ENCODE peak calls at places on chromosome 7, in ten cellular contexts. S is hepatocyte, T is A549, G is MM.1S, B is prostate gland, K is mesendoderm, D is tibial artery, U is lower lobe of right lung, W is ovary, O is PC-3. P is an unnamed sample.

GRCh38 chr7:155338632-155339320 is 41.1 kb downstream of the INSIG1 start:
- DNase-seq in O (no peak), W (no peak), D (no peak), U (no peak), B (no peak), G (no peak), S (no peak), K (no peak), T (no peak), P (no peak)

GRCh38 chr7:158979635-158980351 is 123.4 kb downstream of the DYNC2I1 start:
- DNase-seq in B (no peak), O (no peak), D (no peak), G (no peak), U (no peak), W (no peak), S (no peak), K (no peak), T (no peak), P (no peak)

GRCh38 chr7:36794689-36795088 is 70.4 kb upstream of the AOAH start:
- DNase-seq in D (no peak), U (no peak), B (no peak), O (no peak), K (peak; percentile 23), W (peak; percentile 33), G (peak; percentile 9), T (no peak), S (no peak), P (no peak)

GRCh38 chr7:132035517-132036362 is 479.3 kb upstream of the PODXL start:
- DNase-seq in B (no peak), G (no peak), U (no peak), S (no peak), T (no peak), K (no peak), D (no peak), O (peak; percentile 12), W (no peak), P (no peak)

GRCh38 chr7:116614509-116615285 is 57.3 kb upstream of the MET start:
- DNase-seq in W (no peak), K (no peak), S (no peak), B (no peak), T (no peak), U (no peak), G (no peak), O (no peak), D (no peak), P (no peak)

GRCh38 chr7:49692516-49692915 is 80.9 kb upstream of the VWC2 start:
- DNase-seq in K (no peak), U (no peak), B (no peak), T (no peak), G (peak; percentile 57), S (no peak), D (no peak), O (no peak), W (no peak), P (no peak)

GRCh38 chr7:108007280-108007679 is 4.3 kb upstream of the LAMB1 start:
- DNase-seq in S (no peak), G (no peak), K (no peak), W (no peak), O (no peak), U (no peak), T (no peak), B (no peak), D (no peak), P (no peak)

GRCh38 chr7:95577137-95577536 is 19.2 kb downstream of the PDK4 start:
- DNase-seq in U (no peak), S (no peak), T (peak; percentile 6), D (no peak), G (no peak), B (no peak), K (peak; percentile 93), O (peak; percentile 69), W (no peak), P (no peak)

GRCh38 chr7:32905175-32905662 is 13.7 kb upstream of the KBTBD2 start:
- DNase-seq in G (peak; percentile 56), K (peak; percentile 97), T (no peak), U (peak; percentile 66), W (peak; percentile 46), O (no peak), D (no peak), S (peak; percentile 83), B (no peak), P (peak; percentile 32)

GRCh38 chr7:50119815-50120637 is 27.0 kb upstream of the ZPBP start:
- DNase-seq in B (no peak), G (no peak), T (no peak), S (peak; percentile 8), U (no peak), W (no peak), D (no peak), O (peak; percentile 19), K (peak; percentile 64), P (no peak)

GRCh38 chr7:27163776-27164380 is 1.5 kb downstream of the HOXA9 start:
- DNase-seq in U (no peak), W (peak; percentile 23), S (no peak), K (no peak), B (no peak), D (no peak), T (no peak), G (no peak), O (no peak), P (no peak)
- H3K4me3 ChIP-seq in U (peak overlapping the region; percentile 50), W (peak overlapping the region; percentile 53), S (no peak overlapping the region), K (no peak overlapping the region), B (peak overlapping the region; percentile 61), D (peak overlapping the region; percentile 68), T (no peak overlapping the region), G (no peak overlapping the region), O (peak overlapping the region; percentile 84), P (no peak overlapping the region)

DNA sequence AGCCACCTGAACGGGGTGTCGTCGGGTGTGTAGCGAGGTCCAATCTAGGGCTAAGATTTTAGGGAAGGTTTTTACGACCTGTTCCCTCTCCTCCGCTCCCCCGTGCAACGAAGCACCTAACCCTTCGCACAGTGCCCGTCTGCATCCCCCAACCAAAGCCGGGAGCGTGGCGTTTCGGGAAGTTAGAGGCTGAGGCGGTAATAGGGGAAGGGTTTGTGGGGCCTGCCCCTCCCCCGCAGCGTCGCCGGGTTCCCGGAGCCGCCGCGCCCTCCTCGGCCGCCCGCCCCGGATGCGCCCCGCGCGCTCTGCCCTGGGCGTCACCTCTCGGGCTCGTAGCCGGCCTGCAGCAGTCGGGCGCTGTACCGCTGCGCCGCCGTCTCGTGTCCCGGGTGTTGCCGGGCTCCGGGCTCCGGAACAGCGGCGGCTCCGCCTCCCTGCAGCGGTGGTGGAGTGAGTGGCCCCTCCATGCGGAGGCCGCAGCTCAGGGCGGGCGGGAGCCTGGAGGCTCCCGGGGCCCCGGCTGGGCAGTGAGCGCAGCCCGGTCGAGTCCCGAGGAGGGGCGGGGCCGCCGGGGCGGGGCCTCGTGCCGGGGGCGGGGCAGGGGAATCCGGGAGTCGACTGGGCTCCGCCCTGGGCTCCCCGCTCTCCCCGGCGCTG is at the start of gene IMPDH1:
- DNase-seq in G (peak; percentile 84), D (peak; percentile 85), U (peak; percentile 94), W (peak; percentile 96), T (peak; percentile 93), S (peak; percentile 92), B (peak; percentile 90), O (peak; percentile 71), K (peak; percentile 70), P (peak; percentile 90)
- H3K27ac ChIP-seq in G (no peak within 1 kb of the TSS), D (peak within 1 kb of the TSS; percentile 94), U (peak within 1 kb of the TSS; percentile 98), W (peak within 1 kb of the TSS; percentile 74), T (peak within 1 kb of the TSS; percentile 94), S (peak within 1 kb of the TSS; percentile 90), B (peak within 1 kb of the TSS; percentile 89), O (peak within 1 kb of the TSS; percentile 38), K (no peak within 1 kb of the TSS), P (peak within 1 kb of the TSS; percentile 95)

GRCh38 chr7:18288322-18289037 is 207.1 kb upstream of the HDAC9 start:
- DNase-seq in B (no peak), W (no peak), T (no peak), G (no peak), O (no peak), K (no peak), D (no peak), U (no peak), S (no peak), P (no peak)

GRCh38 chr7:18289801-18290200 is 205.7 kb upstream of the HDAC9 start:
- DNase-seq in O (no peak), K (no peak), U (no peak), T (no peak), B (no peak), S (no peak), D (no peak), G (no peak), W (no peak), P (no peak)

GRCh38 chr7:18290223-18290622 is 205.3 kb upstream of the HDAC9 start:
- DNase-seq in W (no peak), U (no peak), B (no peak), T (no peak), G (no peak), K (no peak), O (no peak), S (no peak), D (no peak), P (no peak)

GRCh38 chr7:18292584-18292983 is 203.0 kb upstream of the HDAC9 start:
- DNase-seq in O (no peak), U (no peak), K (no peak), W (no peak), T (no peak), G (no peak), S (no peak), D (no peak), B (no peak), P (no peak)

DNA sequence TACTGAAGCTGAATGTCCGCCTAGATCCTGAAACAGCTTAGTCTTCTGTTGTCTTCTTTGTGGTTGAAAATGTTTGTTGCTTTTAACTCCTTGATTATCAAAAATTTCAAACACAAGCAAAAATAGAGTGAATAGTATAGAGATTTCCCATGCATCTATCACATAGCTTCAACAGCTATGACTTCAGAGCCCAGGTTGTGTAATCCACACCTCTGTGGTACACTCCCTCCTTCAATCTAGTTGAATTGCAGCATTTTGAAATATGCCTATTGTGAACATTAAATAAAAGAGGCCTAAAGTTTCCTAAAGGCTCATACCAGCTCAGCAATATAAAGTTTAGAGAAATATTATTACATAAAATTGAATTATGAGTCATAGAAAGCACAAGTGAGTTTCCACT is 204.7 kb upstream of the HDAC9 start:
- DNase-seq in D (no peak), G (no peak), O (no peak), W (no peak), B (no peak), K (no peak), T (no peak), S (no peak), U (no peak), P (no peak)
- H3K4me3 ChIP-seq in D (no peak overlapping the region), G (no peak overlapping the region), O (no peak overlapping the region), W (no peak overlapping the region), B (no peak overlapping the region), K (no peak overlapping the region), T (no peak overlapping the region), S (no peak overlapping the region), U (peak overlapping the region; percentile 29), P (no peak overlapping the region)

GRCh38 chr7:80724249-80724871 is 85.9 kb downstream of the CD36 start:
- DNase-seq in W (no peak), B (no peak), U (no peak), G (no peak), T (no peak), K (peak; percentile 65), D (no peak), S (peak; percentile 18), O (peak; percentile 6), P (no peak)
- H3K27ac ChIP-seq in W (no peak overlapping the region), B (no peak overlapping the region), U (no peak overlapping the region), G (no peak overlapping the region), T (peak overlapping the region; percentile 96), K (peak overlapping the region; percentile 63), D (peak overlapping the region; percentile 2), S (peak overlapping the region; percentile 72), O (peak overlapping the region; percentile 98), P (peak overlapping the region; percentile 81)